ENCODE peak calls at places on chromosomes 12 and 14, in eight cellular contexts. I is iris pigment epithelial cell; A is NAMALWA; P is RPMI8226; N is memory B cell; F is CD4-positive, CD25-positive, alpha-beta regulatory T cell; E is cerebellar cortex; W is LoVo. X is an unnamed sample.

GRCh38 chr12:67885370-67886169 is 103.7 kb upstream of the IFNG-AS1 start:
- DNase-seq in N (no peak), E (no peak), P (no peak), F (no peak), I (no peak), W (no peak), A (no peak), X (no peak)

GRCh38 chr14:37973031-37973908 is 234.4 kb upstream of the SSTR1 start:
- DNase-seq in N (no peak), W (no peak), I (no peak), F (no peak), P (no peak), E (no peak), A (no peak), X (no peak)

GRCh38 chr14:74409441-74409840 is 16.6 kb downstream of the SYNDIG1L start:
- DNase-seq in F (no peak), W (no peak), N (no peak), A (no peak), I (no peak), E (no peak), P (no peak), X (no peak)

GRCh38 chr14:63777024-63777423 is 49.2 kb upstream of the SGPP1 start:
- DNase-seq in F (no peak), E (no peak), N (no peak), P (no peak), I (peak), A (no peak), W (peak), X (peak)

GRCh38 chr14:103928011-103928890 is at the start of gene TDRD9:
- DNase-seq in P (no peak), W (no peak), A (no peak), I (no peak), N (no peak), E (no peak), F (no peak), X (no peak)

GRCh38 chr14:95620659-95621059 is 65.6 kb upstream of the TCL1B start:
- DNase-seq in P (peak), I (no peak), N (no peak), E (no peak), W (no peak), A (no peak), F (no peak), X (no peak)

GRCh38 chr12:6195665-6196535 is 4.3 kb upstream of the CD9 start:
- DNase-seq in E (peak), N (peak), F (peak), P (peak), I (peak), W (peak), A (peak), X (peak)

GRCh38 chr14:26867171-26867757 is 269.4 kb upstream of the NOVA1 start:
- DNase-seq in W (no peak), N (no peak), P (no peak), I (no peak), A (no peak), F (no peak), E (peak), X (no peak)

GRCh38 chr12:102645968-102646367 is 165.6 kb upstream of the IGF1 start:
- DNase-seq in E (no peak), P (no peak), W (no peak), F (no peak), I (no peak), N (no peak), A (no peak), X (no peak)

GRCh38 chr14:92651106-92651792 is 97.2 kb downstream of the LGMN start:
- DNase-seq in F (peak), E (no peak), W (no peak), A (peak), P (no peak), N (peak), I (peak), X (no peak)

GRCh38 chr12:103100226-103100866 is 142.9 kb downstream of the ASCL1 start:
- DNase-seq in F (no peak), W (no peak), I (no peak), P (no peak), E (no peak), A (no peak), N (no peak), X (no peak)

GRCh38 chr12:124756151-124756550 is 107.5 kb downstream of the SCARB1 start:
- DNase-seq in N (no peak), I (no peak), F (no peak), P (no peak), E (no peak), A (no peak), W (no peak), X (no peak)

GRCh38 chr14:67514203-67514607 is 18.9 kb upstream of the PLEKHH1 start:
- DNase-seq in W (no peak), A (no peak), I (no peak), F (no peak), E (peak), N (no peak), P (no peak), X (no peak)

GRCh38 chr12:123061806-123062205 is 81.3 kb downstream of the ARL6IP4 start:
- DNase-seq in W (no peak), P (no peak), A (no peak), E (no peak), N (no peak), I (no peak), F (no peak), X (no peak)

X was measured in brain microvascular endothelial cell.